ENCODE peak calls at places on chromosomes 13 and 19, in four cellular contexts. One of them, this sample, is unnamed.
A peak's percentile ranks its signal among the peaks of the same experiment; 100 is the strongest.

GRCh38 chr13:79522583-79522982 is 41.6 kb downstream of the NDFIP2 start:
- DNase-seq in heart right ventricle: no peak
- DNase-seq in pons: no peak
- DNase-seq in left ventricle myocardium superior: no peak
- DNase-seq in this sample: peak; percentile 26

GRCh38 chr13:110480161-110480560 is 81.4 kb downstream of the RAB20 start:
- DNase-seq in pons: no peak
- DNase-seq in heart right ventricle: no peak
- DNase-seq in left ventricle myocardium superior: no peak
- DNase-seq in this sample: no peak

GRCh38 chr19:52231154-52231565 is 38.2 kb upstream of the ZNF766 start:
- DNase-seq in heart right ventricle: no peak
- DNase-seq in pons: peak; percentile 38
- DNase-seq in left ventricle myocardium superior: no peak
- DNase-seq in this sample: peak; percentile 59

GRCh38 chr13:113726961-113727411 is 32.0 kb upstream of the TMEM255B start:
- DNase-seq in left ventricle myocardium superior: peak; percentile 30
- DNase-seq in heart right ventricle: no peak
- DNase-seq in pons: peak; percentile 10
- DNase-seq in this sample: peak; percentile 32

GRCh38 chr13:21684576-21684975 is 13.7 kb downstream of the FGF9 start:
- DNase-seq in heart right ventricle: no peak
- DNase-seq in pons: no peak
- DNase-seq in left ventricle myocardium superior: no peak
- DNase-seq in this sample: peak; percentile 54

GRCh38 chr19:33132425-33132824 is 511 bp downstream of the WDR88 start:
- DNase-seq in heart right ventricle: no peak
- DNase-seq in left ventricle myocardium superior: no peak
- DNase-seq in pons: no peak
- DNase-seq in this sample: no peak

GRCh38 chr19:31255174-31255862 is 93.9 kb downstream of the TSHZ3 start:
- DNase-seq in pons: no peak
- DNase-seq in left ventricle myocardium superior: no peak
- DNase-seq in heart right ventricle: no peak
- DNase-seq in this sample: no peak

GRCh38 chr19:8361921-8362793 is 1.8 kb upstream of the ANGPTL4 start:
- DNase-seq in heart right ventricle: peak; percentile 93
- DNase-seq in left ventricle myocardium superior: peak; percentile 96
- DNase-seq in pons: peak; percentile 84
- DNase-seq in this sample: peak; percentile 99

GRCh38 chr13:58238972-58239773 is 607.6 kb downstream of the PCDH17 start:
- DNase-seq in heart right ventricle: peak; percentile 11
- DNase-seq in pons: no peak
- DNase-seq in left ventricle myocardium superior: peak; percentile 33
- DNase-seq in this sample: no peak

GRCh38 chr19:46813570-46814358 is 25.4 kb upstream of the SLC1A5 start:
- DNase-seq in left ventricle myocardium superior: peak; percentile 77
- DNase-seq in heart right ventricle: peak; percentile 78
- DNase-seq in pons: peak; percentile 12
- DNase-seq in this sample: no peak